ENCODE peak calls at places on chromosomes 13 and 19, in eight cellular contexts. E is neural progenitor cell, I is colonic mucosa, U is IMR-90, A is mesendoderm, D is PC-3, O is SK-N-SH, F is Karpas-422. C is an unnamed sample.
A peak's percentile ranks its signal among the peaks of the same experiment; 100 is the strongest.

GRCh38 chr13:47287291-47287751 is 390.5 kb upstream of the HTR2A start:
- DNase-seq in E (no peak), I (no peak), U (peak; percentile 73), A (peak; percentile 16), D (peak; percentile 78), O (no peak), F (no peak), C (peak; percentile 14)

GRCh38 chr13:101417043-101417406 is 717 bp upstream of the NALCN start:
- DNase-seq in E (peak; percentile 9), I (no peak), U (peak; percentile 84), A (peak; percentile 2), D (peak; percentile 91), O (peak; percentile 51), F (no peak), C (peak; percentile 55)

GRCh38 chr13:51221674-51222509 is at the start of gene FAM124A:
- DNase-seq in E (peak; percentile 91), I (peak; percentile 38), U (peak; percentile 4), A (peak; percentile 61), D (peak; percentile 45), O (peak; percentile 89), F (no peak), C (peak; percentile 76)

GRCh38 chr19:887072-887471 is 5.9 kb downstream of the MED16 start:
- DNase-seq in E (no peak), I (no peak), U (peak; percentile 67), A (peak; percentile 65), D (no peak), O (peak; percentile 92), F (no peak), C (peak; percentile 67)

GRCh38 chr13:34103854-34104253 is 285.9 kb downstream of the RFC3 start:
- DNase-seq in E (no peak), I (no peak), U (no peak), A (no peak), D (no peak), O (no peak), F (no peak), C (no peak)

GRCh38 chr19:38990949-38991697 is 15.6 kb upstream of the FBXO17 start:
- DNase-seq in E (no peak), I (no peak), U (no peak), A (no peak), D (peak; percentile 60), O (no peak), F (no peak), C (no peak)

GRCh38 chr13:111474136-111475002 is 153.9 kb downstream of the TEX29 start:
- DNase-seq in E (peak; percentile 74), I (no peak), U (peak; percentile 35), A (peak; percentile 65), D (peak; percentile 55), O (peak; percentile 75), F (peak; percentile 77), C (peak; percentile 73)

GRCh38 chr19:4403005-4403761 is 743 bp downstream of the CHAF1A start:
- DNase-seq in E (peak; percentile 40), I (peak; percentile 34), U (no peak), A (peak; percentile 56), D (peak; percentile 1), O (no peak), F (peak; percentile 53), C (no peak)

GRCh38 chr19:50551034-50551712 is 17.1 kb downstream of the LRRC4B start:
- DNase-seq in E (peak; percentile 34), I (no peak), U (no peak), A (no peak), D (no peak), O (peak; percentile 59), F (no peak), C (no peak)

GRCh38 chr19:12872941-12873890 is 8.0 kb downstream of the DNASE2 start:
- DNase-seq in E (peak; percentile 21), I (peak; percentile 79), U (peak; percentile 37), A (peak; percentile 66), D (peak; percentile 91), O (peak; percentile 83), F (peak; percentile 87), C (peak; percentile 30)

GRCh38 chr19:18562086-18562485 is 4.4 kb downstream of the KXD1 start:
- DNase-seq in E (no peak), I (no peak), U (no peak), A (no peak), D (no peak), O (no peak), F (peak; percentile 26), C (peak; percentile 27)

GRCh38 chr19:35790981-35791813 is 15.8 kb downstream of the ARHGAP33 start:
- DNase-seq in E (no peak), I (no peak), U (no peak), A (no peak), D (no peak), O (no peak), F (peak; percentile 81), C (no peak)

GRCh38 chr13:112624040-112624439 is 36.1 kb upstream of the TUBGCP3 start:
- DNase-seq in E (no peak), I (no peak), U (no peak), A (no peak), D (no peak), O (no peak), F (no peak), C (no peak)

GRCh38 chr19:2118438-2118837 is 21.7 kb downstream of the IZUMO4 start:
- DNase-seq in E (no peak), I (no peak), U (no peak), A (no peak), D (no peak), O (no peak), F (no peak), C (no peak)

GRCh38 chr19:13094771-13095392 is 7.8 kb downstream of the LYL1 start:
- DNase-seq in E (peak; percentile 73), I (no peak), U (no peak), A (peak; percentile 68), D (peak; percentile 50), O (peak; percentile 60), F (peak; percentile 55), C (no peak)

GRCh38 chr13:52405767-52406494 is at the start of gene THSD1:
- DNase-seq in E (peak; percentile 62), I (peak; percentile 38), U (peak; percentile 41), A (peak; percentile 27), D (peak; percentile 31), O (peak; percentile 87), F (no peak), C (peak; percentile 63)

GRCh38 chr13:103157434-103158145 is 91.4 kb upstream of the SLC10A2 start:
- DNase-seq in E (no peak), I (no peak), U (no peak), A (no peak), D (no peak), O (no peak), F (no peak), C (no peak)

GRCh38 chr13:100517135-100517534 is 71.5 kb downstream of the GGACT start:
- DNase-seq in E (no peak), I (peak; percentile 68), U (no peak), A (no peak), D (no peak), O (no peak), F (no peak), C (no peak)

GRCh38 chr19:42290136-42290522 is 11.8 kb upstream of the PRR19 start:
- DNase-seq in E (no peak), I (no peak), U (no peak), A (no peak), D (no peak), O (no peak), F (no peak), C (no peak)

GRCh38 chr19:21127001-21127400 is 14.8 kb upstream of the ZNF431 start:
- DNase-seq in E (no peak), I (no peak), U (no peak), A (no peak), D (no peak), O (no peak), F (no peak), C (no peak)

GRCh38 chr13:55244991-55245644 is 1895.6 kb upstream of the PRR20A start:
- DNase-seq in E (peak; percentile 70), I (no peak), U (no peak), A (peak; percentile 78), D (no peak), O (peak; percentile 3), F (peak; percentile 43), C (no peak)

DNA sequence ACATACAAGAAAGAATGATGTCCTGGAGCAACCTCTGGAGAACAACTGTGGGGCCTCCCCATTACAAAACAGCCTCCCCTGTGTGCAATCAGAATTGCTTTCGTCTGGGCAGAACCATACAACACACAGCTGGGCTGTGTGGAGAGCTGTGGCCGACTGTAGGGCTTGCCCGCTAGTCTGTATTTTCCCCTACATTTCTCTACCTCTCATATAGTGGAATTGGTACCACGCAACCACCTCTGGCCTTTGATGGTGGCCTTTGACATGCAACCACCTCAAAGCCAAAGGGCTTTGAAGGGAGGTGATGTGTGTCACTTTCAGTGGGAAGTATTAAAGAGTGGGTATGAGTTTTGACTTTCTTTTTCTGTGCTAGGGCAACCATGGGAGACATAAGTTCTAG is 34.0 kb downstream of the GARRE1 start:
- DNase-seq in E (no peak), I (no peak), U (no peak), A (no peak), D (no peak), O (no peak), F (no peak), C (no peak)
- H3K4me1 ChIP-seq in E (no peaks in the 10 kb centered on the region), I (no peaks in the 10 kb centered on the region), U (peaks cover 4% of the 10 kb centered on the region), A (no peaks in the 10 kb centered on the region), D (peaks cover 2% of the 10 kb centered on the region), O (no peaks in the 10 kb centered on the region), F (no peaks in the 10 kb centered on the region), C (no peaks in the 10 kb centered on the region)

GRCh38 chr13:114026128-114026880 is 52.4 kb upstream of the C13orf46 start:
- DNase-seq in E (no peak), I (no peak), U (no peak), A (no peak), D (no peak), O (no peak), F (no peak), C (no peak)

GRCh38 chr13:114029866-114030625 is 56.2 kb upstream of the C13orf46 start:
- DNase-seq in E (no peak), I (no peak), U (no peak), A (no peak), D (no peak), O (no peak), F (no peak), C (no peak)

GRCh38 chr13:114027046-114027760 is 53.3 kb upstream of the C13orf46 start:
- DNase-seq in E (no peak), I (no peak), U (peak; percentile 69), A (no peak), D (no peak), O (no peak), F (peak; percentile 47), C (peak; percentile 27)

GRCh38 chr13:114025432-114026127 is 51.7 kb upstream of the C13orf46 start:
- DNase-seq in E (peak; percentile 38), I (no peak), U (peak; percentile 78), A (no peak), D (no peak), O (peak; percentile 85), F (no peak), C (peak; percentile 24)

GRCh38 chr13:114027826-114028225 is 54.0 kb upstream of the C13orf46 start:
- DNase-seq in E (no peak), I (no peak), U (no peak), A (no peak), D (no peak), O (no peak), F (no peak), C (no peak)
- H3K9ac ChIP-seq in E (no peak overlapping the region), I (no peak overlapping the region), U (peak overlapping the region; percentile 43), A (no peak overlapping the region), D (no peak overlapping the region), O (no peak overlapping the region), F (no peak overlapping the region), C (peak overlapping the region; percentile 82)

GRCh38 chr13:26978081-26978860 is 193.3 kb downstream of the USP12 start:
- DNase-seq in E (no peak), I (peak; percentile 75), U (no peak), A (peak; percentile 90), D (no peak), O (no peak), F (no peak), C (no peak)
- H3K4me1 ChIP-seq in E (no peaks in the 10 kb centered on the region), I (peaks cover 22% of the 10 kb centered on the region), U (peaks cover 4% of the 10 kb centered on the region), A (peaks cover 7% of the 10 kb centered on the region), D (peaks cover 9% of the 10 kb centered on the region), O (no peaks in the 10 kb centered on the region), F (no peaks in the 10 kb centered on the region), C (peaks cover 4% of the 10 kb centered on the region)

GRCh38 chr19:16223746-16224145 is 26.0 kb downstream of the AP1M1 start:
- DNase-seq in E (no peak), I (no peak), U (no peak), A (no peak), D (no peak), O (no peak), F (no peak), C (no peak)
- H3K9ac ChIP-seq in E (no peak overlapping the region), I (no peak overlapping the region), U (no peak overlapping the region), A (no peak overlapping the region), D (no peak overlapping the region), O (no peak overlapping the region), F (no peak overlapping the region), C (no peak overlapping the region)

C was measured in adipocyte.